ENCODE peak calls at places on chromosomes 4 and X, in eight cellular contexts. P is C1 segment of cervical spinal cord, A is breast epithelium, W is posterior vena cava, S is GM12891, Q is bronchial epithelial cell, K is HT-29, H is anterior cingulate cortex. Z is an unnamed sample.

GRCh38 chrX:74521961-74522833 is 92.2 kb downstream of the RLIM start:
- DNase-seq in P (no peak), A (no peak), W (no peak), S (no peak), Q (no peak), K (no peak), H (peak), Z (no peak)

GRCh38 chrX:20116087-20116574 is 576 bp downstream of the MAP7D2 start:
- DNase-seq in P (no peak), A (no peak), W (no peak), S (no peak), Q (no peak), K (no peak), H (no peak), Z (no peak)

GRCh38 chr4:155799106-155799793 is 40.4 kb downstream of the GUCY1B1 start:
- DNase-seq in P (no peak), A (no peak), W (no peak), S (no peak), Q (no peak), K (no peak), H (no peak), Z (no peak)

GRCh38 chrX:39201305-39201990 is 400.2 kb downstream of the MID1IP1 start:
- DNase-seq in P (no peak), A (no peak), W (no peak), S (no peak), Q (peak), K (no peak), H (no peak), Z (no peak)

GRCh38 chr4:76016383-76016782 is 6.9 kb downstream of the CXCL10 start:
- DNase-seq in P (no peak), A (no peak), W (peak), S (no peak), Q (peak), K (peak), H (peak), Z (peak)

GRCh38 chr4:39626261-39626660 is 12.4 kb downstream of the SMIM14 start:
- DNase-seq in P (no peak), A (no peak), W (no peak), S (no peak), Q (no peak), K (no peak), H (no peak), Z (no peak)

GRCh38 chr4:57053508-57053907 is 56.7 kb downstream of the IGFBP7 start:
- DNase-seq in P (no peak), A (no peak), W (no peak), S (no peak), Q (peak), K (no peak), H (no peak), Z (no peak)

GRCh38 chrX:140762061-140762460 is 52.5 kb downstream of the LINC00632 start:
- DNase-seq in P (no peak), A (no peak), W (no peak), S (peak), Q (peak), K (peak), H (peak), Z (peak)

GRCh38 chr4:185424905-185425599 is 712 bp downstream of the UFSP2 start:
- DNase-seq in P (no peak), A (no peak), W (no peak), S (no peak), Q (peak), K (peak), H (no peak), Z (no peak)

GRCh38 chr4:108068422-108068821 is 78.7 kb downstream of the HADH start:
- DNase-seq in P (no peak), A (no peak), W (no peak), S (no peak), Q (no peak), K (no peak), H (no peak), Z (no peak)

GRCh38 chrX:10174051-10174450 is 17.3 kb downstream of the CLCN4 start:
- DNase-seq in P (no peak), A (no peak), W (no peak), S (no peak), Q (no peak), K (no peak), H (no peak), Z (no peak)

GRCh38 chrX:94758130-94758529 is 1084.1 kb downstream of the FAM133A start:
- DNase-seq in P (no peak), A (no peak), W (no peak), S (no peak), Q (no peak), K (no peak), H (no peak), Z (no peak)

GRCh38 chrX:50067435-50068292 is 133.1 kb downstream of the AKAP4 start:
- DNase-seq in P (no peak), A (no peak), W (no peak), S (no peak), Q (peak), K (peak), H (peak), Z (peak)

GRCh38 chr4:7313361-7313811 is 121.0 kb downstream of the SORCS2 start:
- DNase-seq in P (no peak), A (no peak), W (no peak), S (no peak), Q (no peak), K (no peak), H (peak), Z (no peak)

GRCh38 chr4:122331195-122331594 is 47.6 kb upstream of the ADAD1 start:
- DNase-seq in P (no peak), A (no peak), W (no peak), S (no peak), Q (no peak), K (no peak), H (no peak), Z (no peak)

GRCh38 chr4:79609853-79610252 is 201.8 kb upstream of the GK2 start:
- DNase-seq in P (no peak), A (no peak), W (no peak), S (no peak), Q (no peak), K (no peak), H (no peak), Z (no peak)

GRCh38 chrX:137916090-137916746 is 350.3 kb downstream of the ZIC3 start:
- DNase-seq in P (no peak), A (no peak), W (no peak), S (no peak), Q (no peak), K (no peak), H (no peak), Z (no peak)

GRCh38 chr4:176443117-176443516 is 123.4 kb downstream of the SPCS3 start:
- DNase-seq in P (no peak), A (no peak), W (no peak), S (no peak), Q (peak), K (no peak), H (no peak), Z (no peak)

GRCh38 chrX:8304668-8305067 is 133.6 kb upstream of the VCX2 start:
- DNase-seq in P (no peak), A (no peak), W (no peak), S (no peak), Q (peak), K (no peak), H (no peak), Z (no peak)

GRCh38 chr4:123599061-123599919 is 202.7 kb downstream of the SPRY1 start:
- DNase-seq in P (no peak), A (no peak), W (no peak), S (no peak), Q (peak), K (peak), H (no peak), Z (no peak)

GRCh38 chr4:94472056-94472826 is 20.5 kb downstream of the PDLIM5 start:
- DNase-seq in P (no peak), A (no peak), W (no peak), S (no peak), Q (peak), K (no peak), H (no peak), Z (no peak)

GRCh38 chrX:148135738-148136137 is 154.6 kb downstream of the FMR1NB start:
- DNase-seq in P (no peak), A (no peak), W (no peak), S (no peak), Q (peak), K (no peak), H (no peak), Z (no peak)

GRCh38 chr4:62408467-62408866 is 1208.3 kb downstream of the ADGRL3 start:
- DNase-seq in P (no peak), A (no peak), W (no peak), S (no peak), Q (no peak), K (peak), H (no peak), Z (no peak)

GRCh38 chr4:77586953-77587383 is 18.7 kb upstream of the CXCL13 start:
- DNase-seq in P (no peak), A (no peak), W (no peak), S (peak), Q (peak), K (no peak), H (peak), Z (no peak)

GRCh38 chr4:128310266-128310697 is 22.7 kb upstream of the PGRMC2 start:
- DNase-seq in P (no peak), A (no peak), W (no peak), S (no peak), Q (no peak), K (peak), H (no peak), Z (peak)